ENCODE peak calls at places on chromosomes 13 and 19, in four cellular contexts. Z, J, O and Y are unnamed samples.

GRCh38 chr19:31113250-31113685 is 236.0 kb downstream of the TSHZ3 start:
- DNase-seq in O (peak), J (no peak), Z (peak), Y (no peak)

GRCh38 chr19:48152552-48152951 is 17.6 kb downstream of the LIG1 start:
- DNase-seq in Z (peak), J (peak), O (peak), Y (peak)

GRCh38 chr19:10797541-10798256 is 38.3 kb downstream of the TMED1 start:
- DNase-seq in O (no peak), Z (no peak), J (no peak), Y (peak)

GRCh38 chr19:34386645-34387445 is 17.4 kb upstream of the PDCD2L start:
- DNase-seq in J (no peak), O (no peak), Z (no peak), Y (no peak)

GRCh38 chr13:73173160-73173905 is 114.5 kb downstream of the KLF5 start:
- DNase-seq in J (no peak), Z (no peak), O (no peak), Y (no peak)

GRCh38 chr13:105410602-105411001 is 1124.9 kb downstream of the EFNB2 start:
- DNase-seq in J (peak), O (peak), Z (peak), Y (no peak)

GRCh38 chr13:76865996-76866503 is 20.2 kb downstream of the KCTD12 start:
- DNase-seq in J (no peak), O (no peak), Z (no peak), Y (no peak)

GRCh38 chr13:40146586-40147240 is 491.3 kb downstream of the COG6 start:
- DNase-seq in Z (no peak), J (no peak), O (peak), Y (no peak)

GRCh38 chr13:24168980-24169379 is 8.5 kb downstream of the SPATA13 start:
- DNase-seq in Z (no peak), O (no peak), J (no peak), Y (no peak)

GRCh38 chr13:90107658-90108057 is 1239.8 kb upstream of the MIR17HG start:
- DNase-seq in J (peak), O (no peak), Z (no peak), Y (no peak)

GRCh38 chr13:43159007-43159406 is 135.6 kb downstream of the DNAJC15 start:
- DNase-seq in J (no peak), O (peak), Z (no peak), Y (no peak)

GRCh38 chr19:3710265-3710812 is 2.2 kb downstream of the TJP3 start:
- DNase-seq in Z (no peak), O (peak), J (peak), Y (no peak)

GRCh38 chr19:46271488-46272197 is 25.2 kb upstream of the HIF3A start:
- DNase-seq in J (no peak), Z (peak), O (peak), Y (peak)

GRCh38 chr19:16303755-16304154 is 20.9 kb upstream of the KLF2 start:
- DNase-seq in J (no peak), Z (no peak), O (peak), Y (no peak)

GRCh38 chr19:58519087-58519354 is 589 bp downstream of the ZBTB45 start:
- DNase-seq in O (peak), Z (peak), J (peak), Y (peak)

GRCh38 chr13:83709751-83710515 is 172.3 kb downstream of the SLITRK1 start:
- DNase-seq in O (peak), Z (no peak), J (no peak), Y (no peak)